ENCODE peak calls at places on chromosomes 12 and 14, in seven cellular contexts. G is K562, S is suprapubic skin, O is SK-N-SH, J is esophagus muscularis mucosa, U is GM12878, T is tibial nerve. P is an unnamed sample. For H3K36me3, the result is how much of the 10 kb centered on the place peaks cover.

GRCh38 chr14:77026166-77026929 is 2.2 kb downstream of the IRF2BPL start:
- DNase-seq in G (no peak), S (no peak), O (peak), J (no peak), U (no peak), T (no peak), P (peak)

GRCh38 chr14:59321184-59321952 is 132.9 kb downstream of the DAAM1 start:
- DNase-seq in G (no peak), S (no peak), O (no peak), J (no peak), U (no peak), T (no peak), P (no peak)

GRCh38 chr12:12540261-12541013 is 22.2 kb downstream of the DUSP16 start:
- DNase-seq in G (no peak), S (no peak), O (no peak), J (no peak), U (no peak), T (no peak), P (no peak)

GRCh38 chr14:23025181-23025788 is 9.4 kb downstream of the PSMB5 start:
- DNase-seq in G (no peak), S (no peak), O (no peak), J (no peak), U (no peak), T (no peak), P (no peak)

GRCh38 chr12:1799882-1800645 is 20.3 kb upstream of the LRTM2 start:
- DNase-seq in G (no peak), S (peak), O (peak), J (no peak), U (no peak), T (peak), P (peak)

GRCh38 chr12:132351751-132352495 is 22.5 kb upstream of the GALNT9 start:
- DNase-seq in G (no peak), S (no peak), O (no peak), J (no peak), U (no peak), T (no peak), P (no peak)

GRCh38 chr14:68084256-68084655 is 264.7 kb downstream of the RAD51B start:
- DNase-seq in G (no peak), S (no peak), O (no peak), J (no peak), U (no peak), T (no peak), P (no peak)

GRCh38 chr12:27610380-27610779 is 85.9 kb upstream of the REP15 start:
- DNase-seq in G (no peak), S (no peak), O (no peak), J (no peak), U (no peak), T (no peak), P (no peak)

GRCh38 chr12:4819654-4820053 is 90.1 kb upstream of the KCNA1 start:
- DNase-seq in G (no peak), S (no peak), O (no peak), J (no peak), U (no peak), T (no peak), P (no peak)

GRCh38 chr14:36647827-36648753 is 13.6 kb upstream of the PAX9 start:
- DNase-seq in G (peak), S (no peak), O (peak), J (peak), U (no peak), T (no peak), P (no peak)

GRCh38 chr12:6370994-6371754 is 4.2 kb downstream of the SCNN1A start:
- DNase-seq in G (peak), S (no peak), O (no peak), J (no peak), U (peak), T (no peak), P (peak)
- TF ChIP-seq EP300 in G (no peak), S (no peak), O (peak), J (no peak), U (no peak), T (no peak), P (no peak)

GRCh38 chr14:71113376-71113775 is 206.1 kb downstream of the PCNX1 start:
- DNase-seq in G (no peak), S (no peak), O (no peak), J (no peak), U (no peak), T (no peak), P (no peak)

GRCh38 chr14:71107921-71108320 is 200.7 kb downstream of the PCNX1 start:
- DNase-seq in G (no peak), S (no peak), O (no peak), J (no peak), U (no peak), T (no peak), P (no peak)

GRCh38 chr14:71103662-71104484 is 196.6 kb downstream of the PCNX1 start:
- DNase-seq in G (peak), S (no peak), O (peak), J (no peak), U (peak), T (no peak), P (no peak)

GRCh38 chr14:71105177-71105576 is 197.9 kb downstream of the PCNX1 start:
- DNase-seq in G (no peak), S (no peak), O (no peak), J (no peak), U (no peak), T (no peak), P (no peak)

GRCh38 chr14:71108398-71109114 is 201.3 kb downstream of the PCNX1 start:
- DNase-seq in G (no peak), S (no peak), O (no peak), J (no peak), U (no peak), T (no peak), P (no peak)
- H3K36me3 ChIP-seq in G (under half), S (under half), O (half or more), J (under half), U (under half), T (under half), P (under half)

GRCh38 chr14:24130717-24131548 is 474 bp downstream of the FITM1 start:
- DNase-seq in G (no peak), S (no peak), O (peak), J (no peak), U (no peak), T (no peak), P (no peak)
- H3K27ac ChIP-seq in G (no peak), S (peak), O (no peak), J (peak), U (no peak), T (no peak), P (no peak)

DNA sequence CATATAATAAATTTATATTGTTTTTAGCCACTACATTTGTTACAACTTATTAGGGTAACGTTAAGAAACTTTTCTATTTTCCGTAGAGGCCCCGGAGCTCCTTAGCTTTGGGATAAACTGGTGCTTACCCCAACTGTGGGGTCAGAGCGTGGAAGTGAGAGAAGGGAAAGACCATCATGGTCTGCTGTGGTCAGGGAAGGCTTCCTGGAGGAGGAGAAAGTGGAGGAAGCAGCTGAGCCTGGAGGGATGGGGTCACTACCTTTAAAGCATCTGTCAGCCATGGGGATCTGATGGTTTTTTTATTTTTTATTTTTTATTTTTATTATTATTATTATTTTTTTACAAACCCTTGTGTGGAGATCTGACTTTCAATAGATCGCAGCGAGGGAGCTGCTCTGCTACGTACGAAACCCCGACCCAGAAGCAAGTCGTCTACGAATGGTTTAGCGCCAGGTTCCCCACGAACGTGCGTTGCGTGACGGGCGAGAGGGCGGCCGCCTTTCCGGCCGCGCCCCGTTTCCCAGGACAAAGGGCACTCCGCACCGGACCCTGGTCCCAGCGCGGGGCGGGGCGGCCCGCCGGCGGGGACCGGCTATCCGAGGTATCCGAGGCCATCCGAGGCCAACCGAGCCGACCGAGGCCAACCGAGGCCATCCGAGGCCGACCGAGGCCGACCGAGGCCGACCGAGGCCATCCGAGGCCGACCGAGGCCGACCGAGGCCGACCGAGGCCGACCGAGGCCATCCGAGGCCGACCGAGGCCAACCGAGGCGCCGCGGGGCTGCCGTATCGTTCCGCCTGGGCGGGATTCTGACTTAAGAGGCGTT is 1101.2 kb upstream of the TMEM132C start:
- DNase-seq in G (peak), S (peak), O (peak), J (no peak), U (no peak), T (peak), P (peak)
- TF ChIP-seq EP300 in G (peak), S (no peak), O (no peak), J (no peak), U (no peak), T (peak), P (no peak)

GRCh38 chr12:122352394-122352793 is 70.1 kb downstream of the CLIP1 start:
- DNase-seq in G (no peak), S (no peak), O (no peak), J (no peak), U (no peak), T (no peak), P (no peak)
- H3K36me3 ChIP-seq in G (under half), S (half or more), O (under half), J (under half), U (under half), T (under half), P (under half)